ENCODE peak calls at places on chromosomes 11 and 22, in eight cellular contexts. One of them, this sample, is unnamed.

GRCh38 chr11:111586305-111586915 is 15.8 kb upstream of the SIK2 start:
- DNase-seq in vagina: no peak
- DNase-seq in right cardiac atrium: no peak
- DNase-seq in naive thymus-derived CD8-positive, alpha-beta T cell: peak
- DNase-seq in HCEC 1CT: peak
- DNase-seq in kidney tubule cell: peak
- DNase-seq in stimulated activated CD4-positive, alpha-beta T cell treated with anti-CD3 and anti-CD28 coated beads, Interleukin-1b, Interleukin-23, amount 100 ng/mL, for 24 hours: no peak
- DNase-seq in H7: peak
- DNase-seq in this sample: no peak

GRCh38 chr11:32087602-32088001 is 3.3 kb upstream of the RCN1 start:
- DNase-seq in vagina: no peak
- DNase-seq in right cardiac atrium: no peak
- DNase-seq in naive thymus-derived CD8-positive, alpha-beta T cell: no peak
- DNase-seq in HCEC 1CT: peak
- DNase-seq in kidney tubule cell: peak
- DNase-seq in stimulated activated CD4-positive, alpha-beta T cell treated with anti-CD3 and anti-CD28 coated beads, Interleukin-1b, Interleukin-23, amount 100 ng/mL, for 24 hours: no peak
- DNase-seq in H7: no peak
- DNase-seq in this sample: no peak

GRCh38 chr11:74449369-74449931 is 17.9 kb downstream of the KCNE3 start:
- DNase-seq in vagina: no peak
- DNase-seq in right cardiac atrium: no peak
- DNase-seq in naive thymus-derived CD8-positive, alpha-beta T cell: peak
- DNase-seq in HCEC 1CT: peak
- DNase-seq in kidney tubule cell: peak
- DNase-seq in stimulated activated CD4-positive, alpha-beta T cell treated with anti-CD3 and anti-CD28 coated beads, Interleukin-1b, Interleukin-23, amount 100 ng/mL, for 24 hours: peak
- DNase-seq in H7: peak
- DNase-seq in this sample: peak

GRCh38 chr11:103906291-103906850 is 130.1 kb upstream of the DDI1 start:
- DNase-seq in vagina: no peak
- DNase-seq in right cardiac atrium: no peak
- DNase-seq in naive thymus-derived CD8-positive, alpha-beta T cell: no peak
- DNase-seq in HCEC 1CT: no peak
- DNase-seq in kidney tubule cell: no peak
- DNase-seq in stimulated activated CD4-positive, alpha-beta T cell treated with anti-CD3 and anti-CD28 coated beads, Interleukin-1b, Interleukin-23, amount 100 ng/mL, for 24 hours: no peak
- DNase-seq in H7: no peak
- DNase-seq in this sample: no peak

GRCh38 chr11:6531267-6531752 is 34.2 kb downstream of the DNHD1 start:
- DNase-seq in vagina: no peak
- DNase-seq in right cardiac atrium: no peak
- DNase-seq in naive thymus-derived CD8-positive, alpha-beta T cell: peak
- DNase-seq in HCEC 1CT: peak
- DNase-seq in kidney tubule cell: peak
- DNase-seq in stimulated activated CD4-positive, alpha-beta T cell treated with anti-CD3 and anti-CD28 coated beads, Interleukin-1b, Interleukin-23, amount 100 ng/mL, for 24 hours: no peak
- DNase-seq in H7: peak
- DNase-seq in this sample: no peak

GRCh38 chr22:19844423-19845368 is 10.0 kb downstream of the GNB1L start:
- DNase-seq in vagina: no peak
- DNase-seq in right cardiac atrium: peak
- DNase-seq in naive thymus-derived CD8-positive, alpha-beta T cell: peak
- DNase-seq in HCEC 1CT: no peak
- DNase-seq in kidney tubule cell: peak
- DNase-seq in stimulated activated CD4-positive, alpha-beta T cell treated with anti-CD3 and anti-CD28 coated beads, Interleukin-1b, Interleukin-23, amount 100 ng/mL, for 24 hours: no peak
- DNase-seq in H7: peak
- DNase-seq in this sample: no peak

GRCh38 chr22:17369553-17370035 is 334 bp downstream of the CECR2 start:
- DNase-seq in vagina: no peak
- DNase-seq in right cardiac atrium: peak
- DNase-seq in naive thymus-derived CD8-positive, alpha-beta T cell: no peak
- DNase-seq in HCEC 1CT: no peak
- DNase-seq in kidney tubule cell: peak
- DNase-seq in stimulated activated CD4-positive, alpha-beta T cell treated with anti-CD3 and anti-CD28 coated beads, Interleukin-1b, Interleukin-23, amount 100 ng/mL, for 24 hours: no peak
- DNase-seq in H7: peak
- DNase-seq in this sample: peak

GRCh38 chr11:6601041-6601461 is 2.4 kb downstream of the RRP8 start:
- DNase-seq in vagina: peak
- DNase-seq in right cardiac atrium: no peak
- DNase-seq in naive thymus-derived CD8-positive, alpha-beta T cell: no peak
- DNase-seq in HCEC 1CT: no peak
- DNase-seq in kidney tubule cell: no peak
- DNase-seq in stimulated activated CD4-positive, alpha-beta T cell treated with anti-CD3 and anti-CD28 coated beads, Interleukin-1b, Interleukin-23, amount 100 ng/mL, for 24 hours: no peak
- DNase-seq in H7: no peak
- DNase-seq in this sample: no peak

GRCh38 chr11:3723014-3723708 is 52.0 kb upstream of the CHRNA10 start:
- DNase-seq in vagina: no peak
- DNase-seq in right cardiac atrium: no peak
- DNase-seq in naive thymus-derived CD8-positive, alpha-beta T cell: no peak
- DNase-seq in HCEC 1CT: peak
- DNase-seq in kidney tubule cell: peak
- DNase-seq in stimulated activated CD4-positive, alpha-beta T cell treated with anti-CD3 and anti-CD28 coated beads, Interleukin-1b, Interleukin-23, amount 100 ng/mL, for 24 hours: no peak
- DNase-seq in H7: no peak
- DNase-seq in this sample: no peak

GRCh38 chr22:29600846-29601245 is 2.6 kb upstream of the NF2 start:
- DNase-seq in vagina: no peak
- DNase-seq in right cardiac atrium: no peak
- DNase-seq in naive thymus-derived CD8-positive, alpha-beta T cell: no peak
- DNase-seq in HCEC 1CT: no peak
- DNase-seq in kidney tubule cell: no peak
- DNase-seq in stimulated activated CD4-positive, alpha-beta T cell treated with anti-CD3 and anti-CD28 coated beads, Interleukin-1b, Interleukin-23, amount 100 ng/mL, for 24 hours: no peak
- DNase-seq in H7: no peak
- DNase-seq in this sample: no peak

This sample was measured in GM19239.